ENCODE peak calls at places on chromosomes 1 and 21, in seven cellular contexts. K is cardiac muscle cell; G is M059J; W is activated naive CD8-positive, alpha-beta T cell treated with anti-CD3 and anti-CD28 coated beads for 36 hours; U is upper lobe of right lung; V is HFF-Myc; N is AG09319. X is an unnamed sample.

GRCh38 chr1:30877205-30877912 is 31.2 kb downstream of the SDC3 start:
- DNase-seq in N (peak; percentile 82), K (no peak), G (no peak), U (peak; percentile 84), V (no peak), W (no peak), X (no peak)

GRCh38 chr21:35674272-35674671 is 386.1 kb downstream of the SETD4 start:
- DNase-seq in W (no peak), N (no peak), V (no peak), K (no peak), G (no peak), U (no peak), X (no peak)

GRCh38 chr1:234778215-234779159 is 168.5 kb upstream of the IRF2BP2 start:
- DNase-seq in N (no peak), W (no peak), U (peak; percentile 68), G (peak; percentile 36), V (no peak), K (no peak), X (no peak)

GRCh38 chr1:224168859-224169380 is 14.1 kb upstream of the DEGS1 start:
- DNase-seq in G (peak; percentile 97), N (peak; percentile 56), K (no peak), W (peak; percentile 17), V (no peak), U (no peak), X (no peak)

GRCh38 chr1:228983661-228984060 is 248.4 kb downstream of the RHOU start:
- DNase-seq in G (no peak), V (no peak), W (no peak), K (no peak), U (no peak), N (no peak), X (no peak)

GRCh38 chr1:61056674-61057439 is 25.5 kb upstream of the NFIA start:
- DNase-seq in U (peak; percentile 81), G (no peak), V (no peak), W (no peak), K (peak; percentile 44), N (no peak), X (peak; percentile 81)

GRCh38 chr1:82162526-82163420 is 362.0 kb downstream of the ADGRL2 start:
- DNase-seq in N (no peak), V (no peak), U (no peak), W (no peak), K (no peak), G (no peak), X (no peak)

GRCh38 chr21:43989401-43989800 is 22.7 kb upstream of the TRAPPC10 start:
- DNase-seq in U (no peak), N (no peak), V (no peak), W (no peak), G (no peak), K (no peak), X (no peak)

GRCh38 chr1:42935313-42935624 is 23.4 kb downstream of the SLC2A1 start:
- DNase-seq in W (no peak), K (no peak), V (no peak), G (no peak), U (peak; percentile 69), N (no peak), X (peak; percentile 83)

GRCh38 chr1:215682232-215682631 is 115.1 kb downstream of the KCTD3 start:
- DNase-seq in N (no peak), W (no peak), V (no peak), U (no peak), K (no peak), G (no peak), X (no peak)

GRCh38 chr1:177943999-177944672 is 25.7 kb downstream of the SEC16B start:
- DNase-seq in U (no peak), V (no peak), G (no peak), K (no peak), N (no peak), W (no peak), X (no peak)

GRCh38 chr1:174969977-174970376 is 29.8 kb upstream of the CACYBP start:
- DNase-seq in U (no peak), V (no peak), G (peak; percentile 61), W (peak; percentile 32), N (no peak), K (no peak), X (no peak)

GRCh38 chr1:201696217-201696761 is 132.7 kb upstream of the IPO9 start:
- DNase-seq in U (no peak), V (peak; percentile 55), N (peak; percentile 74), G (peak; percentile 99), W (no peak), K (no peak), X (no peak)

GRCh38 chr1:98653186-98653585 is 8.3 kb upstream of the SNX7 start:
- DNase-seq in W (no peak), N (no peak), U (no peak), G (no peak), K (no peak), V (no peak), X (no peak)

GRCh38 chr1:78157162-78157561 is 111.4 kb downstream of the GIPC2 start:
- DNase-seq in K (no peak), W (no peak), N (no peak), U (no peak), V (no peak), G (no peak), X (no peak)

GRCh38 chr1:246418565-246419312 is 88.3 kb downstream of the SMYD3 start:
- DNase-seq in V (no peak), G (no peak), U (no peak), N (no peak), W (no peak), K (no peak), X (no peak)

GRCh38 chr1:198934901-198935301 is 296.1 kb downstream of the PTPRC start:
- DNase-seq in G (peak; percentile 56), K (no peak), N (no peak), W (peak; percentile 67), U (no peak), V (no peak), X (peak; percentile 58)

GRCh38 chr1:180156631-180157091 is 2.0 kb downstream of the QSOX1 start:
- DNase-seq in N (no peak), K (no peak), V (no peak), U (no peak), W (no peak), G (peak; percentile 76), X (no peak)